ENCODE peak calls at places on chromosomes 6 and 20, in six cellular contexts. One of them, this sample, is unnamed.

GRCh38 chr6:137095651-137096238 is 51.0 kb upstream of the IL20RA start:
- DNase-seq in ovary: no peak
- DNase-seq in HepG2: no peak
- DNase-seq in transverse colon: no peak
- DNase-seq in adrenal gland: no peak
- DNase-seq in body of pancreas: no peak
- DNase-seq in this sample: no peak

GRCh38 chr6:161549977-161550655 is 276.3 kb upstream of the AGPAT4 start:
- DNase-seq in HepG2: peak
- DNase-seq in ovary: no peak
- DNase-seq in adrenal gland: no peak
- DNase-seq in transverse colon: no peak
- DNase-seq in body of pancreas: no peak
- DNase-seq in this sample: no peak

GRCh38 chr6:150599199-150600002 is at the start of gene PLEKHG1:
- DNase-seq in HepG2: no peak
- DNase-seq in ovary: peak
- DNase-seq in body of pancreas: peak
- DNase-seq in adrenal gland: peak
- DNase-seq in transverse colon: peak
- DNase-seq in this sample: peak

GRCh38 chr20:43446361-43446879 is 11.3 kb upstream of the SRSF6 start:
- DNase-seq in adrenal gland: no peak
- DNase-seq in body of pancreas: no peak
- DNase-seq in transverse colon: no peak
- DNase-seq in ovary: no peak
- DNase-seq in HepG2: no peak
- DNase-seq in this sample: no peak

GRCh38 chr6:136351518-136352106 is 62.0 kb upstream of the BCLAF1 start:
- DNase-seq in adrenal gland: no peak
- DNase-seq in body of pancreas: no peak
- DNase-seq in HepG2: no peak
- DNase-seq in ovary: no peak
- DNase-seq in transverse colon: no peak
- DNase-seq in this sample: no peak

GRCh38 chr6:142846883-142847287 is 98.1 kb downstream of the HIVEP2 start:
- DNase-seq in ovary: peak
- DNase-seq in body of pancreas: no peak
- DNase-seq in HepG2: peak
- DNase-seq in adrenal gland: peak
- DNase-seq in transverse colon: no peak
- DNase-seq in this sample: no peak

GRCh38 chr20:63628246-63628975 is 1.5 kb upstream of the GMEB2 start:
- DNase-seq in ovary: peak
- DNase-seq in HepG2: peak
- DNase-seq in transverse colon: peak
- DNase-seq in adrenal gland: peak
- DNase-seq in body of pancreas: peak
- DNase-seq in this sample: peak

GRCh38 chr6:149443411-149444181 is 41.2 kb downstream of the ZC3H12D start:
- DNase-seq in body of pancreas: no peak
- DNase-seq in HepG2: no peak
- DNase-seq in ovary: peak
- DNase-seq in transverse colon: no peak
- DNase-seq in adrenal gland: no peak
- DNase-seq in this sample: peak

GRCh38 chr20:31801511-31801910 is 17.6 kb upstream of the MYLK2 start:
- DNase-seq in ovary: no peak
- DNase-seq in body of pancreas: no peak
- DNase-seq in transverse colon: no peak
- DNase-seq in HepG2: no peak
- DNase-seq in adrenal gland: no peak
- DNase-seq in this sample: no peak

GRCh38 chr20:11549172-11550117 is 368.2 kb upstream of the BTBD3 start:
- DNase-seq in adrenal gland: no peak
- DNase-seq in transverse colon: no peak
- DNase-seq in body of pancreas: peak
- DNase-seq in HepG2: no peak
- DNase-seq in ovary: no peak
- DNase-seq in this sample: no peak

GRCh38 chr20:53884859-53885654 is 185.3 kb downstream of the BCAS1 start:
- DNase-seq in body of pancreas: no peak
- DNase-seq in ovary: no peak
- DNase-seq in HepG2: no peak
- DNase-seq in transverse colon: no peak
- DNase-seq in adrenal gland: no peak
- DNase-seq in this sample: no peak

GRCh38 chr6:24396764-24397163 is 6.0 kb upstream of the MRS2 start:
- DNase-seq in ovary: no peak
- DNase-seq in body of pancreas: no peak
- DNase-seq in HepG2: no peak
- DNase-seq in transverse colon: no peak
- DNase-seq in adrenal gland: no peak
- DNase-seq in this sample: no peak

GRCh38 chr6:93792751-93793150 is 373.4 kb upstream of the EPHA7 start:
- DNase-seq in HepG2: no peak
- DNase-seq in ovary: no peak
- DNase-seq in transverse colon: no peak
- DNase-seq in body of pancreas: no peak
- DNase-seq in adrenal gland: no peak
- DNase-seq in this sample: no peak

GRCh38 chr20:54456972-54457371 is 18.4 kb upstream of the DOK5 start:
- DNase-seq in adrenal gland: no peak
- DNase-seq in HepG2: no peak
- DNase-seq in ovary: no peak
- DNase-seq in transverse colon: no peak
- DNase-seq in body of pancreas: no peak
- DNase-seq in this sample: no peak

GRCh38 chr6:42367353-42368011 is 84.2 kb downstream of the TRERF1 start:
- DNase-seq in ovary: no peak
- DNase-seq in transverse colon: peak
- DNase-seq in adrenal gland: no peak
- DNase-seq in body of pancreas: no peak
- DNase-seq in HepG2: no peak
- DNase-seq in this sample: no peak

GRCh38 chr6:157990321-157991066 is 8.8 kb downstream of the SYNJ2 start:
- DNase-seq in HepG2: no peak
- DNase-seq in transverse colon: no peak
- DNase-seq in adrenal gland: no peak
- DNase-seq in ovary: no peak
- DNase-seq in body of pancreas: no peak
- DNase-seq in this sample: no peak

DNA sequence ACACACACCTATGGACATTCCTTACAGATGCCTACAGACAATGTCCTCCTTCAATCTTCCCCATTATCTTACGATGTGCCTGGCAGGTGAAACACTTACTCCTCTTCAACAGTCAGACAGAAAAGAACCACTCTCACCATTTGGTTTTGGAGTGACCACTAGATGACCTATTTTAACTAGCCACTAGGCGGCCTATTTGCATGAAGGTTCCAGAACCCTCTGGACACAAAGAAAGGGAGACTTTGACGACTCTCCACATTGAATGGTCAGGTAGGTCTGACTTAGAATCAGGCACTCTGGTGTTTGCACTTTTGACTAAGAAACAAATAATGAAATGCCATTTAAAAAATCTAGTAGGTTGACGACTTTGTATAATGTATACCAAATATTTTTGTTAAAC is 42.0 kb downstream of the PNLDC1 start:
- DNase-seq in body of pancreas: no peak
- DNase-seq in ovary: no peak
- DNase-seq in transverse colon: no peak
- DNase-seq in HepG2: peak
- DNase-seq in adrenal gland: no peak
- DNase-seq in this sample: no peak
- TF ChIP-seq CTCF in body of pancreas: peak
- TF ChIP-seq CTCF in ovary: no peak
- TF ChIP-seq CTCF in transverse colon: peak
- TF ChIP-seq CTCF in HepG2: peak
- TF ChIP-seq CTCF in adrenal gland: no peak
- TF ChIP-seq CTCF in this sample: no peak

GRCh38 chr6:104855507-104855906 is 4.2 kb downstream of the HACE1 start:
- DNase-seq in HepG2: no peak
- DNase-seq in transverse colon: no peak
- DNase-seq in body of pancreas: no peak
- DNase-seq in adrenal gland: no peak
- DNase-seq in ovary: no peak
- DNase-seq in this sample: no peak

GRCh38 chr6:104862456-104862855 is 2.7 kb upstream of the HACE1 start:
- DNase-seq in adrenal gland: no peak
- DNase-seq in transverse colon: no peak
- DNase-seq in body of pancreas: no peak
- DNase-seq in ovary: no peak
- DNase-seq in HepG2: no peak
- DNase-seq in this sample: no peak

GRCh38 chr6:104860221-104860620 is 502 bp upstream of the HACE1 start:
- DNase-seq in ovary: no peak
- DNase-seq in transverse colon: peak
- DNase-seq in body of pancreas: no peak
- DNase-seq in HepG2: no peak
- DNase-seq in adrenal gland: no peak
- DNase-seq in this sample: no peak

DNA sequence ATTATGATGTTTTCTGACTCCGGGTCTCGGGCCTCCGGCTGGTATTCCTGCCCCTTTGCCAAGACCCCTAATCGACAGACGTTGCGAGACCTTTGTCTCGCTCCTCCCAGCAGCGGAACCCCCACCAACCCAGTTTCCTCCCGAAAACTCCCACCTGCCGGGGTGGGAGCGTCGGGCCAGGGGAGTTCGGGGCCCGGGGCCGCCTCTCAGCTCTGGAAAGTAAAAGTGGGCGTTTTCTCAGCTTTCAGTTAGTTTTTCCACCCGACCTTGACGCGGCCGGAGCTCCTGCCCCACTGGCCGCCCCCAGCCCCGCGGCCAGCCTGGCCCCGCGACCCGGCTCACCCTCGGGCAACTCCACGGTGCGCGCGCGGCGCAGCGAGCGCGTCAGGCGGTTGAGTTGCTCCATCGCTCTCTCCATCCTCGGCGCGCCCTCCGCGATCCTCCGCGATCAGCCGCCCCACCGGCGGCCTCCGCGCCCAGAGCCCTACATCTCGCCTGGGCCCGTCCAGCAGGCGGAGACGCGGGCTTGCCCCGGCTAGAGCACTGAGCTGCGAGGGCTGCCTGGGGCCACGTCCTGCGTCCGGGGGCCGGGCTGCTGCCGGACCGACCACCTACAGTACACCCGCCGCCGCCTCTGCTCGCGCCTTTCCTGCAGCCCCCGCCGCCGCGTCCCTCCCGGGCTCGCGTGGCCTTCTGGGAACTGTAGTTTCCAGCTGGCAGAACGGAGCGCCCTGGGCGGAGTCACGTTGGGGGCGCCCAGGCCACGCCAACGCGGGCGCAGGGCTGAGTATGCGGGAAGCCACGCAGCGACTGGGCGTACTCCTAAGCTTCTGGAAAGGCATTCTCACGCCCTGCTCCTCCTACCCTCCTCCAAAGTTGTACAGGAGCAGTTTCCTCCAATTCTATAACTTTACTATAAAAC is at the start of gene HACE1:
- DNase-seq in HepG2: peak
- DNase-seq in body of pancreas: peak
- DNase-seq in adrenal gland: peak
- DNase-seq in transverse colon: peak
- DNase-seq in ovary: peak
- DNase-seq in this sample: peak
- TF ChIP-seq POLR2A in HepG2: peak
- TF ChIP-seq POLR2A in body of pancreas: peak
- TF ChIP-seq POLR2A in adrenal gland: no peak
- TF ChIP-seq POLR2A in transverse colon: peak
- TF ChIP-seq POLR2A in ovary: peak
- TF ChIP-seq POLR2A in this sample: no peak

GRCh38 chr20:59827138-59828056 is 106.0 kb downstream of the SYCP2 start:
- DNase-seq in HepG2: no peak
- DNase-seq in transverse colon: no peak
- DNase-seq in ovary: no peak
- DNase-seq in adrenal gland: no peak
- DNase-seq in body of pancreas: no peak
- DNase-seq in this sample: peak
- H3K27ac ChIP-seq in HepG2: no peak
- H3K27ac ChIP-seq in transverse colon: peak
- H3K27ac ChIP-seq in ovary: no peak
- H3K27ac ChIP-seq in adrenal gland: no peak
- H3K27ac ChIP-seq in body of pancreas: no peak
- H3K27ac ChIP-seq in this sample: no peak

GRCh38 chr6:168612586-168612985 is 171.6 kb downstream of the SMOC2 start:
- DNase-seq in body of pancreas: no peak
- DNase-seq in transverse colon: no peak
- DNase-seq in adrenal gland: no peak
- DNase-seq in HepG2: no peak
- DNase-seq in ovary: no peak
- DNase-seq in this sample: no peak

GRCh38 chr6:168619560-168620314 is 178.8 kb downstream of the SMOC2 start:
- DNase-seq in HepG2: no peak
- DNase-seq in ovary: no peak
- DNase-seq in body of pancreas: no peak
- DNase-seq in adrenal gland: no peak
- DNase-seq in transverse colon: no peak
- DNase-seq in this sample: no peak

GRCh38 chr6:168618546-168619315 is 177.7 kb downstream of the SMOC2 start:
- DNase-seq in transverse colon: no peak
- DNase-seq in body of pancreas: no peak
- DNase-seq in HepG2: no peak
- DNase-seq in ovary: no peak
- DNase-seq in adrenal gland: no peak
- DNase-seq in this sample: no peak

GRCh38 chr6:168615837-168616236 is 174.9 kb downstream of the SMOC2 start:
- DNase-seq in adrenal gland: no peak
- DNase-seq in ovary: no peak
- DNase-seq in HepG2: no peak
- DNase-seq in body of pancreas: no peak
- DNase-seq in transverse colon: no peak
- DNase-seq in this sample: no peak

DNA sequence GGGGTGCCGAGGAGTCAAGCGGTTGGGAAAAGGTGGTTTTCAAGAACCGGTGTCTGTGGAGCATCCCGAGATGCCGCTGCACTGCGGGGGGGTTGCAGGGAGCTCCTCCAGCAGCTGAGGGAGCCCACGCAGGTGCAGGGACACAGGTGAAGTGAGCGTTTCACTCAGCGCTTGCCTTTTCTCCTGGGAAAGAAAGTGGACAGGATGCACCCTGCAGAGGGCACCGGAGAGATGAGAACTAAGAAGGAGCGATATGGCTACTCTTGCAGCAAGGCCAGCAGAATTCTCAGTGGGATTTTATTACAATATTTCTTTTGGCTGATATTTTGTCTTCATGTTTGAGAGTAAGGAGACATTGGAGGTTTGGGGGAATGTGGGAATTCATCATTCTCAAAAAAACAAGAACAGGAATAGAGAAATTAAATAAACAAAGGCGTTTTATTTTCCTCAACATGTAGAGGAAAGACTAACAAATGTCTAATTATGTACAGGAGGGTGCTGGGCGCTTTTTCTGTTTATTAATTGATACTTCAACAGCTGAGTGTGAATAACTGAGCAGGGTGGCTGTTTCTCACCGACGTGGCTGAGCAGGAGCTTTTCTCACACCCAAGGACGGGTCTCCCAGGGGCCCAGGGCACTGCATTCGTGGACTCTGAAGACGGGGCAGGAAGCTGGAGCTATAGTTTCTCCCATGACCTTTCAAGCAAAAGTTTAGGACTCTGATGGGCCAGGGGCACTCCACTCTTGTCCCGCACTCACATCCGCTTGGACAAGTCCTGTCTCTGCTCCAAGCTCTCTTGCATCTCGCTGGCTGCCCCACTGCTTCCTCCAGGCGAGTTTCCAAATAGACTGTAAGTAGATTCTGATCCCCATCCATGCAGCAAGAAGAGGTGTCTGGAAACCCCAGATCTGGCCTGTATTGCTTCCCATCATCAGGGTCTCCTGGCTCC is 176.1 kb downstream of the SMOC2 start:
- DNase-seq in transverse colon: peak
- DNase-seq in HepG2: no peak
- DNase-seq in ovary: peak
- DNase-seq in adrenal gland: no peak
- DNase-seq in body of pancreas: no peak
- DNase-seq in this sample: peak
- TF ChIP-seq CTCF in transverse colon: peak
- TF ChIP-seq CTCF in HepG2: peak
- TF ChIP-seq CTCF in ovary: peak
- TF ChIP-seq CTCF in adrenal gland: peak
- TF ChIP-seq CTCF in body of pancreas: no peak
- TF ChIP-seq CTCF in this sample: no peak